ENCODE peak calls at places on chromosomes 4 and X, in five cellular contexts. W is HS-5, D is HEK293T, V is HT1080, K is amniotic stem cell. S is an unnamed sample.

GRCh38 chr4:132297346-132297745 is 851.7 kb upstream of the PCDH10 start:
- DNase-seq in D (no peak), W (no peak), V (peak), K (peak), S (no peak)

GRCh38 chr4:106529348-106530033 is 160.9 kb upstream of the GIMD1 start:
- DNase-seq in V (peak), K (no peak), W (peak), D (no peak), S (no peak)

GRCh38 chr4:81723044-81723884 is 251.6 kb upstream of the RASGEF1B start:
- DNase-seq in W (no peak), D (no peak), V (no peak), K (no peak), S (no peak)

GRCh38 chr4:16591867-16592266 is 306.6 kb downstream of the LDB2 start:
- DNase-seq in D (no peak), W (no peak), V (no peak), K (no peak), S (no peak)

GRCh38 chr4:112704991-112705845 is 68.3 kb downstream of the LARP7 start:
- DNase-seq in W (peak), V (peak), K (peak), D (peak), S (no peak)

GRCh38 chr4:132227349-132228165 is 921.5 kb upstream of the PCDH10 start:
- DNase-seq in W (no peak), K (no peak), V (peak), D (peak), S (no peak)

GRCh38 chr4:37470243-37470642 is 215.9 kb downstream of the RELL1 start:
- DNase-seq in D (no peak), W (no peak), K (no peak), V (no peak), S (no peak)

GRCh38 chr4:184647391-184648101 is 1.7 kb downstream of the CASP3 start:
- DNase-seq in D (no peak), W (no peak), V (peak), K (no peak), S (no peak)

GRCh38 chr4:11355224-11355623 is 73.5 kb downstream of the HS3ST1 start:
- DNase-seq in V (peak), W (no peak), K (no peak), D (no peak), S (no peak)

GRCh38 chr4:37998225-37998624 is 38.0 kb downstream of the PTTG2 start:
- DNase-seq in V (no peak), W (no peak), D (no peak), K (no peak), S (no peak)

GRCh38 chr4:107712236-107712635 is 7.8 kb downstream of the PAPSS1 start:
- DNase-seq in K (no peak), V (no peak), W (no peak), D (no peak), S (no peak)

GRCh38 chrX:275967-276587 is 5.1 kb upstream of the PLCXD1 start:
- DNase-seq in D (peak), V (no peak), K (no peak), W (peak), S (peak)

GRCh38 chr4:53734584-53735363 is 143.5 kb upstream of the LNX1 start:
- DNase-seq in W (peak), D (no peak), V (peak), K (peak), S (no peak)

GRCh38 chr4:15149842-15150592 is 147.7 kb downstream of the CPEB2 start:
- DNase-seq in W (no peak), K (peak), D (peak), V (peak), S (peak)

GRCh38 chrX:154029439-154029838 is 9.7 kb upstream of the IRAK1 start:
- DNase-seq in K (no peak), D (no peak), V (no peak), W (no peak), S (no peak)

GRCh38 chr4:5678977-5679376 is 29.4 kb downstream of the EVC2 start:
- DNase-seq in D (no peak), K (peak), V (peak), W (no peak), S (no peak)

GRCh38 chr4:153153339-153153851 is 50.8 kb upstream of the TRIM2 start:
- DNase-seq in D (peak), V (no peak), W (no peak), K (no peak), S (no peak)

GRCh38 chr4:19592391-19592790 is 659.3 kb upstream of the SLIT2 start:
- DNase-seq in D (no peak), W (peak), K (no peak), V (peak), S (no peak)

GRCh38 chrX:72123471-72124185 is 8.1 kb downstream of the RTL5 start:
- DNase-seq in D (peak), K (no peak), W (no peak), V (peak), S (no peak)

GRCh38 chr4:29467044-29467717 is 1253.0 kb upstream of the PCDH7 start:
- DNase-seq in K (no peak), V (peak), D (no peak), W (no peak), S (no peak)

GRCh38 chrX:105882581-105883275 is 60.4 kb downstream of the NRK start:
- DNase-seq in V (peak), K (no peak), D (no peak), W (no peak), S (no peak)

GRCh38 chr4:23392860-23393458 is 496.9 kb downstream of the PPARGC1A start:
- DNase-seq in W (no peak), K (no peak), D (no peak), V (no peak), S (no peak)

GRCh38 chr4:74039065-74039763 is 725 bp upstream of the CXCL3 start:
- DNase-seq in V (peak), K (no peak), W (no peak), D (no peak), S (no peak)

GRCh38 chr4:25031077-25031606 is 396 bp upstream of the LGI2 start:
- DNase-seq in D (peak), W (no peak), K (no peak), V (peak), S (no peak)

GRCh38 chrX:96883608-96884007 is at the start of gene RPA4:
- DNase-seq in V (no peak), K (no peak), D (no peak), W (no peak), S (no peak)

GRCh38 chr4:3836802-3837601 is 70.8 kb downstream of the ADRA2C start:
- DNase-seq in W (no peak), K (no peak), V (no peak), D (no peak), S (no peak)

GRCh38 chr4:172018358-172018757 is 205.2 kb downstream of the GALNTL6 start:
- DNase-seq in K (no peak), V (no peak), W (no peak), D (no peak), S (no peak)

S was measured in CMK.